ENCODE peak calls at places on chromosomes 11 and 22, in six cellular contexts. E is HTR-8/SVneo, V is GM12865, L is choroid plexus epithelial cell, W is AG10803, T is iris pigment epithelial cell. K is an unnamed sample.
A peak's percentile ranks its signal among the peaks of the same experiment; 100 is the strongest.

GRCh38 chr22:46763051-46763705 is 728 bp downstream of the TBC1D22A start:
- DNase-seq in E (no peak), V (peak; percentile 92), L (peak; percentile 93), W (no peak), T (peak; percentile 28), K (no peak)

GRCh38 chr22:43136255-43136654 is 6.9 kb downstream of the MCAT start:
- DNase-seq in E (peak; percentile 67), V (peak; percentile 68), L (peak; percentile 59), W (no peak), T (peak; percentile 33), K (no peak)

GRCh38 chr11:123056835-123057491 is 5.0 kb downstream of the HSPA8 start:
- DNase-seq in E (no peak), V (no peak), L (no peak), W (no peak), T (no peak), K (no peak)

GRCh38 chr11:32435947-32436750 is 810 bp upstream of the WT1 start:
- DNase-seq in E (peak; percentile 39), V (no peak), L (no peak), W (no peak), T (no peak), K (no peak)

GRCh38 chr11:65551572-65552398 is 6.4 kb downstream of the LTBP3 start:
- DNase-seq in E (no peak), V (peak; percentile 84), L (no peak), W (no peak), T (no peak), K (no peak)

GRCh38 chr11:72574534-72575460 is 99.4 kb downstream of the PDE2A start:
- DNase-seq in E (no peak), V (no peak), L (no peak), W (no peak), T (no peak), K (no peak)

GRCh38 chr22:46578824-46579561 is 41.2 kb upstream of the GRAMD4 start:
- DNase-seq in E (no peak), V (no peak), L (peak; percentile 69), W (peak; percentile 54), T (peak; percentile 34), K (no peak)

GRCh38 chr22:50293441-50294318 is 13.8 kb downstream of the PLXNB2 start:
- DNase-seq in E (peak; percentile 79), V (peak; percentile 34), L (peak; percentile 70), W (peak; percentile 85), T (peak; percentile 69), K (peak; percentile 64)

GRCh38 chr11:26704249-26704648 is 17.6 kb downstream of the SLC5A12 start:
- DNase-seq in E (no peak), V (no peak), L (peak; percentile 45), W (no peak), T (peak; percentile 41), K (peak; percentile 57)

GRCh38 chr22:30922151-30922611 is 46.4 kb downstream of the MORC2 start:
- DNase-seq in E (no peak), V (peak; percentile 30), L (peak; percentile 45), W (peak; percentile 64), T (peak; percentile 9), K (peak; percentile 10)

K was measured in astrocyte.